ENCODE peak calls at places on chromosomes 2 and 18, in seven cellular contexts. V is AG04450; J is H54; L is stimulated activated CD8-positive, alpha-beta memory T cell treated with anti-CD3 and anti-CD28 coated beads, Interleukin-2, amount 100 ng/mL, for 1 hour; B is heart right ventricle; D is ureter; U is LoVo. W is an unnamed sample.

GRCh38 chr2:20625920-20626697 is 24.8 kb downstream of the HS1BP3 start:
- DNase-seq in V (no peak), B (peak), D (no peak), J (no peak), L (no peak), U (no peak), W (no peak)

GRCh38 chr2:30771200-30771599 is 36.0 kb downstream of the CAPN13 start:
- DNase-seq in U (no peak), V (no peak), B (no peak), D (peak), J (no peak), L (no peak), W (no peak)

GRCh38 chr18:13379930-13380665 is 161.5 kb downstream of the LDLRAD4 start:
- DNase-seq in L (no peak), B (no peak), V (no peak), U (no peak), D (peak), J (no peak), W (no peak)

GRCh38 chr2:142682528-142682927 is 194.9 kb upstream of the KYNU start:
- DNase-seq in L (no peak), B (no peak), V (no peak), U (no peak), J (no peak), D (no peak), W (peak)

GRCh38 chr2:1708476-1709334 is 35.6 kb downstream of the PXDN start:
- DNase-seq in D (peak), L (no peak), B (peak), U (no peak), V (no peak), J (no peak), W (no peak)

GRCh38 chr2:133561045-133561852 is 7.0 kb downstream of the NCKAP5 start:
- DNase-seq in J (no peak), D (no peak), V (peak), L (no peak), B (peak), U (peak), W (peak)

GRCh38 chr2:241142593-241142992 is 6.7 kb downstream of the PASK start:
- DNase-seq in J (no peak), U (no peak), D (no peak), B (no peak), L (no peak), V (no peak), W (no peak)

GRCh38 chr18:6256521-6256920 is 158.2 kb downstream of the L3MBTL4 start:
- DNase-seq in J (no peak), L (no peak), V (no peak), D (no peak), U (no peak), B (no peak), W (no peak)

GRCh38 chr2:143513081-143513480 is 383.9 kb downstream of the ARHGAP15 start:
- DNase-seq in B (peak), D (peak), V (peak), U (no peak), L (no peak), J (peak), W (no peak)

GRCh38 chr2:96565111-96565510 is 28.6 kb downstream of the ARID5A start:
- DNase-seq in B (no peak), L (no peak), J (no peak), D (no peak), V (no peak), U (no peak), W (no peak)

GRCh38 chr2:40257812-40258457 is 194.0 kb downstream of the SLC8A1 start:
- DNase-seq in V (no peak), D (no peak), J (no peak), L (no peak), U (no peak), B (no peak), W (no peak)

GRCh38 chr2:43424262-43425207 is 171.3 kb downstream of the THADA start:
- DNase-seq in B (no peak), D (no peak), J (no peak), V (no peak), U (no peak), L (no peak), W (no peak)

GRCh38 chr2:19887508-19887907 is 14.3 kb downstream of the TTC32 start:
- DNase-seq in L (no peak), D (no peak), B (no peak), V (no peak), U (peak), J (no peak), W (no peak)

GRCh38 chr2:76599732-76600368 is 889.1 kb upstream of the GCFC2 start:
- DNase-seq in D (peak), L (no peak), U (peak), B (peak), J (peak), V (peak), W (peak)

GRCh38 chr2:154130821-154131220 is 259.1 kb downstream of the GALNT13 start:
- DNase-seq in L (no peak), J (no peak), V (no peak), D (no peak), B (no peak), U (no peak), W (no peak)